ENCODE peak calls at places on chromosomes 11 and 22, in seven cellular contexts. M is BE2C, J is foreskin fibroblast, N is fibroblast of lung, Y is ovary, E is mammary epithelial cell, B is tibial artery. D is an unnamed sample.

GRCh38 chr11:126426820-126427749 is 71.6 kb downstream of the ST3GAL4 start:
- DNase-seq in M (no peak), J (peak; percentile 24), N (no peak), Y (peak; percentile 61), E (no peak), B (no peak), D (no peak)

GRCh38 chr11:12232160-12232559 is 121.8 kb downstream of the MICAL2 start:
- DNase-seq in M (no peak), J (peak; percentile 47), N (no peak), Y (no peak), E (peak; percentile 20), B (no peak), D (no peak)

GRCh38 chr22:21047035-21047661 is 1.4 kb downstream of the LRRC74B start:
- DNase-seq in M (no peak), J (no peak), N (no peak), Y (no peak), E (no peak), B (no peak), D (no peak)

GRCh38 chr11:73399159-73400090 is 23.2 kb downstream of the RELT start:
- DNase-seq in M (no peak), J (peak; percentile 32), N (no peak), Y (no peak), E (no peak), B (no peak), D (no peak)

GRCh38 chr11:48000432-48000831 is 20.1 kb downstream of the PTPRJ start:
- DNase-seq in M (no peak), J (no peak), N (no peak), Y (no peak), E (no peak), B (no peak), D (no peak)

GRCh38 chr22:46738961-46739870 is 1.2 kb upstream of the CERK start:
- DNase-seq in M (peak; percentile 61), J (peak; percentile 73), N (peak; percentile 65), Y (no peak), E (no peak), B (peak; percentile 77), D (no peak)

GRCh38 chr11:122661182-122661945 is 5.8 kb downstream of the UBASH3B start:
- DNase-seq in M (no peak), J (peak; percentile 89), N (no peak), Y (no peak), E (peak; percentile 94), B (no peak), D (peak; percentile 62)

GRCh38 chr22:40057652-40058051 is 62.9 kb downstream of the FAM83F start:
- DNase-seq in M (no peak), J (no peak), N (no peak), Y (no peak), E (no peak), B (no peak), D (no peak)

GRCh38 chr11:90874281-90874680 is 651.4 kb upstream of the CHORDC1 start:
- DNase-seq in M (no peak), J (no peak), N (no peak), Y (no peak), E (peak; percentile 74), B (no peak), D (no peak)

GRCh38 chr11:6705905-6706535 is 22.9 kb upstream of the MRPL17 start:
- DNase-seq in M (peak; percentile 17), J (peak; percentile 82), N (peak; percentile 77), Y (peak; percentile 45), E (peak; percentile 21), B (no peak), D (no peak)

GRCh38 chr11:116529210-116529609 is 243.6 kb downstream of the BUD13 start:
- DNase-seq in M (no peak), J (no peak), N (no peak), Y (no peak), E (no peak), B (no peak), D (no peak)

GRCh38 chr11:13440100-13440855 is 22.7 kb downstream of the BTBD10 start:
- DNase-seq in M (peak; percentile 34), J (peak; percentile 93), N (peak; percentile 95), Y (no peak), E (peak; percentile 93), B (peak; percentile 68), D (peak; percentile 87)

GRCh38 chr11:130737866-130738431 is 178.3 kb downstream of the SNX19 start:
- DNase-seq in M (peak; percentile 21), J (peak; percentile 94), N (peak; percentile 77), Y (no peak), E (no peak), B (no peak), D (peak; percentile 59)

GRCh38 chr11:117807482-117808272 is 10.7 kb upstream of the DSCAML1 start:
- DNase-seq in M (peak; percentile 83), J (peak; percentile 80), N (peak; percentile 68), Y (peak; percentile 82), E (no peak), B (no peak), D (no peak)

GRCh38 chr11:104254347-104254746 is 90.4 kb upstream of the PDGFD start:
- DNase-seq in M (peak; percentile 68), J (peak; percentile 34), N (peak; percentile 41), Y (no peak), E (peak; percentile 33), B (no peak), D (no peak)

GRCh38 chr11:119721129-119722120 is 7.6 kb downstream of the NECTIN1 start:
- DNase-seq in M (peak; percentile 77), J (peak; percentile 55), N (no peak), Y (no peak), E (peak; percentile 85), B (no peak), D (no peak)
- TF ChIP-seq CTCF in M (peak; percentile 86), J (peak; percentile 57), N (peak; percentile 25), Y (no peak), E (peak; percentile 57), B (peak; percentile 29), D (peak; percentile 56)

GRCh38 chr11:108666373-108666772 is 1.5 kb downstream of the DDX10 start:
- DNase-seq in M (no peak), J (peak; percentile 17), N (no peak), Y (no peak), E (no peak), B (no peak), D (no peak)

GRCh38 chr11:108669261-108669660 is 4.4 kb downstream of the DDX10 start:
- DNase-seq in M (no peak), J (no peak), N (no peak), Y (no peak), E (no peak), B (no peak), D (no peak)

GRCh38 chr11:108669711-108670110 is 4.8 kb downstream of the DDX10 start:
- DNase-seq in M (no peak), J (no peak), N (no peak), Y (no peak), E (no peak), B (no peak), D (no peak)

GRCh38 chr11:108672113-108672512 is 7.2 kb downstream of the DDX10 start:
- DNase-seq in M (no peak), J (peak; percentile 68), N (peak; percentile 67), Y (no peak), E (no peak), B (no peak), D (no peak)

DNA sequence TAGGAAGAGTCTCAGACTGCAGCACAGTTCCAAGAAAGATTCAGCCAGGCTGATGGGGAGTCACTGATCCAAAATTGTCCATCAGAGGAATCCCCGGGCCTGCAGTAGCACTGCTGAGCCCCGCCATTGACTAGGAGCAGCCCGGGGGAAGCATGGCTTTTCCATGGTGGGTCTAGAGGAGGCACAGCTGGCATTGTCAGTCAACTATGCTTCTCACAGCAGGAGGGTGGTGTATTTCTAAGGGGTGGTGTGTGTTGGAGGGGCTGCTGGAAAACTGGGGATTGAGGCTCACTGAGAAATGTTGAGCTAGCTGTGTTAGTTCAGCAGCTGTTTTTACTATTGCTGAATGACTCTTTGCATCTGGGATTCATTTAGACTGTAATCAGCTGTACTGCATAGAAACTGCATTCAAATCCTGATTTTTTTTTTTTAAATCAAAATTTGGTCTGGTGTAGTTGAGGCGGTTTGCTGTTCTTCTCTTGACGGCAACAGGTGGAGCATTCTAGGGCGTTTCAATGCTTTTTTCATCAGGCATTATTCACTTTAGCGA is 5.6 kb downstream of the DDX10 start:
- DNase-seq in M (no peak), J (peak; percentile 62), N (no peak), Y (no peak), E (no peak), B (no peak), D (no peak)
- H3K4me3 ChIP-seq in M (no peak overlapping the region), J (no peak overlapping the region), N (no peak overlapping the region), Y (no peak overlapping the region), E (no peak overlapping the region), B (no peak overlapping the region), D (no peak overlapping the region)

DNA sequence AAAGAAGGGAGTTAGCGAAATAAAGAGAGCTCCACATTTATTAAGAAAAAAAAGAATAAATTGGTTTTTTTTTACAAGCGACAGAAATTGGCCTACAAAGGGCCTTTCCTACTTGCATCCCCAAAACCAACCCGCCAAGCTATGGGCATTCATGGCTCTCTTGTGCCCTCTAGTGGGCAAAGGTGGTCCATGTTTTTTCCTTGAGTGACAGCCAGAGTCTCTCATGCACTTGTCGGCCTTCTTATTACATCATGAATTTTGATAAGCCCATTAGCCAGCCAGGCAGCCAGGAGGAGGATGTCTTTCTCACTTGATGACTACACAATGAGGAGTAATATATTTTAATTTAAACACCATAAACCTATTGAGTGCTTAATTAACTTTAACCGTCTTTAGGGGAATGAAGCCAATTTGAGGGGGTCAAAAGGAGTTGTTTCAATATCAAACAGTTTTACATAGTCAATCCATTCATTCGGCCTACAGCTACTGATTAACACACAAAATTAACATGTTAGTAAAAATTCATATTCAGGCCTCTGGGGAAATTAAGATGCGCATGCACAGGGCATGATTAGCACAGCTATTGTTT is 85.4 kb downstream of the RCN1 start:
- DNase-seq in M (peak; percentile 65), J (peak; percentile 90), N (peak; percentile 82), Y (peak; percentile 74), E (peak; percentile 72), B (peak; percentile 80), D (peak; percentile 44)
- TF ChIP-seq CTCF in M (peak; percentile 74), J (peak; percentile 78), N (peak; percentile 93), Y (peak; percentile 72), E (peak; percentile 89), B (peak; percentile 88), D (peak; percentile 89)

DNA sequence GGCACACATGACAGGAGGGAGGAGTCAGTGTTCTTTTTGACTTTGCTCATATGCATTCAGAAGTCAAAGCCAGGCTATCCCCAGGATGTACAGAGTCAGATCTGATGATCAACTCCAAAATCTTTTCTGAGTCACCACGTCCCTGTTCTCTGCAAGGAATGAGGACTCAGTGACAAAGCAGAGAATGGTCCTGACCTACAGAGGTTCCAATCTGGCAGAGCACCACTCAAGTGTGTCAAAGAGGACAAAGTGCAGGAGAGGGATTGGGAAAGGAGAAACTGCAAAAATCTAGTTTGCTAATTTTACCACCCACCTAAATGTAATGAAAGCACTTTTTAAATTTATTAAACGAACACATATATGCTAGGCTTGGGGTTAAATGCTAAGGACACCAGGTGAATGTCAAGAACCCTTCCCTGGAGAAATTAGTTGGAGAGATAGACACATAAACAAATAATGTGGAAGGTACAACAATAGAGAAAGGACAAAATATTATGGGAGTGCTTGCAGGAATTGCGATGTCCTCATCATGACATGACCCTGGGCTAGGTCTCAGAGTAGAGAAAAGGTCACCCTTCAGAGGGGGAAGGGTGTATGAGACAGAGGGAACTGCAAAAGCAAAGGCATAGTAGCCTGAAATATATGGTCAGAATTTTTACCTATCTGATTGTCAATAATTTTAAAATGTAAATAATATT is 56.3 kb downstream of the MTNR1B start:
- DNase-seq in M (no peak), J (peak; percentile 9), N (no peak), Y (no peak), E (peak; percentile 25), B (no peak), D (no peak)
- H3K4me3 ChIP-seq in M (no peak overlapping the region), J (no peak overlapping the region), N (no peak overlapping the region), Y (no peak overlapping the region), E (no peak overlapping the region), B (no peak overlapping the region), D (no peak overlapping the region)

GRCh38 chr11:102268985-102269470 is 48.3 kb upstream of the BIRC3 start:
- DNase-seq in M (no peak), J (no peak), N (no peak), Y (no peak), E (no peak), B (no peak), D (no peak)
- TF ChIP-seq CTCF in M (no peak), J (no peak), N (no peak), Y (no peak), E (no peak), B (no peak), D (no peak)

D was measured in AG09309.